ENCODE peak calls at places on chromosomes 1 and 21, in six cellular contexts. P, D, V, S, X and C are unnamed samples.

GRCh38 chr1:203638076-203638475 is 11.4 kb downstream of the ATP2B4 start:
- DNase-seq in D (no peak), P (no peak), S (no peak), X (no peak), V (no peak), C (no peak)

GRCh38 chr1:201916649-201917249 is 28.1 kb downstream of the SHISA4 start:
- DNase-seq in X (peak), D (no peak), V (peak), S (peak), P (peak), C (no peak)

GRCh38 chr1:6962390-6962955 is 177.2 kb downstream of the CAMTA1 start:
- DNase-seq in X (no peak), P (no peak), V (peak), D (no peak), S (peak), C (peak)

GRCh38 chr1:109876617-109877319 is 33.9 kb upstream of the CSF1 start:
- DNase-seq in P (no peak), X (peak), D (no peak), V (no peak), S (no peak), C (no peak)

GRCh38 chr1:117664314-117664713 is 58.5 kb downstream of the TENT5C start:
- DNase-seq in V (no peak), X (no peak), P (no peak), D (peak), S (no peak), C (no peak)

GRCh38 chr21:43933146-43933673 is 68.2 kb downstream of the AGPAT3 start:
- DNase-seq in D (no peak), X (no peak), P (no peak), V (no peak), S (no peak), C (no peak)

GRCh38 chr1:163875927-163876320 is 554.2 kb downstream of the NUF2 start:
- DNase-seq in V (peak), S (peak), X (no peak), D (no peak), P (no peak), C (no peak)

GRCh38 chr1:15950763-15951295 is 25.1 kb downstream of the ZBTB17 start:
- DNase-seq in D (no peak), P (no peak), S (no peak), V (no peak), X (peak), C (no peak)

GRCh38 chr1:64398937-64399336 is 71.0 kb upstream of the CACHD1 start:
- DNase-seq in X (no peak), V (no peak), D (no peak), S (no peak), P (no peak), C (no peak)

GRCh38 chr1:175554586-175554985 is 188.8 kb downstream of the TNR start:
- DNase-seq in V (no peak), X (no peak), D (no peak), P (no peak), S (no peak), C (no peak)

GRCh38 chr1:46691997-46692790 is 20.5 kb downstream of the TEX38 start:
- DNase-seq in P (no peak), V (no peak), S (no peak), D (no peak), X (peak), C (no peak)

GRCh38 chr1:210816136-210816535 is 317.8 kb downstream of the KCNH1 start:
- DNase-seq in P (no peak), V (no peak), S (no peak), X (peak), D (no peak), C (no peak)

GRCh38 chr1:160951443-160952128 is 3.0 kb downstream of the ITLN2 start:
- DNase-seq in X (peak), V (peak), D (peak), S (peak), P (peak), C (peak)

GRCh38 chr1:246559310-246559709 is 6.8 kb downstream of the TFB2M start:
- DNase-seq in D (no peak), X (no peak), V (no peak), S (no peak), P (no peak), C (no peak)

GRCh38 chr1:26126321-26127084 is 14.9 kb downstream of the PDIK1L start:
- DNase-seq in X (peak), S (peak), V (peak), D (peak), P (no peak), C (no peak)